ENCODE peak calls at places on chromosomes 16 and 17, in five cellular contexts. P is H1, N is HepG2, R is K562, Z is GM12878. A is an unnamed sample.

GRCh38 chr17:27630607-27631408 is at the start of gene LGALS9:
- DNase-seq in P (no peak), N (no peak), R (no peak), Z (peak), A (no peak)

GRCh38 chr16:11783319-11784047 is 13.6 kb downstream of the ZC3H7A start:
- DNase-seq in P (no peak), N (no peak), R (peak), Z (peak), A (no peak)

GRCh38 chr16:48479319-48479718 is 94.1 kb upstream of the SIAH1 start:
- DNase-seq in P (no peak), N (no peak), R (no peak), Z (no peak), A (no peak)

GRCh38 chr16:1217526-1217925 is 7.5 kb downstream of the TPSG1 start:
- DNase-seq in P (no peak), N (no peak), R (no peak), Z (no peak), A (no peak)

GRCh38 chr17:74836691-74837467 is 22.8 kb downstream of the GRIN2C start:
- DNase-seq in P (no peak), N (no peak), R (no peak), Z (no peak), A (no peak)

GRCh38 chr16:2592786-2593185 is 55.0 kb downstream of the PDPK1 start:
- DNase-seq in P (no peak), N (no peak), R (no peak), Z (no peak), A (no peak)

GRCh38 chr17:73855933-73856332 is 211.7 kb upstream of the SDK2 start:
- DNase-seq in P (no peak), N (no peak), R (no peak), Z (no peak), A (no peak)

GRCh38 chr17:77297693-77298666 is 157.2 kb downstream of the SEC14L1 start:
- DNase-seq in P (no peak), N (no peak), R (no peak), Z (no peak), A (no peak)

GRCh38 chr17:79621151-79621940 is 10.5 kb upstream of the RBFOX3 start:
- DNase-seq in P (peak), N (no peak), R (no peak), Z (no peak), A (peak)

GRCh38 chr17:75736173-75736835 is 15.0 kb downstream of the ITGB4 start:
- DNase-seq in P (no peak), N (no peak), R (no peak), Z (no peak), A (no peak)

GRCh38 chr16:79261461-79261860 is 339.1 kb downstream of the MAF start:
- DNase-seq in P (peak), N (peak), R (peak), Z (no peak), A (peak)

GRCh38 chr16:28082624-28083023 is 19.1 kb upstream of the GSG1L start:
- DNase-seq in P (no peak), N (no peak), R (peak), Z (no peak), A (no peak)

GRCh38 chr17:2149934-2150333 is 95.0 kb downstream of the HIC1 start:
- DNase-seq in P (no peak), N (no peak), R (no peak), Z (no peak), A (no peak)

GRCh38 chr17:33602981-33603380 is 309.9 kb upstream of the ASIC2 start:
- DNase-seq in P (peak), N (no peak), R (no peak), Z (no peak), A (peak)

GRCh38 chr16:1538804-1539520 is 5.5 kb downstream of the TMEM204 start:
- DNase-seq in P (peak), N (no peak), R (no peak), Z (no peak), A (peak)

GRCh38 chr16:88627531-88628411 is 10.6 kb upstream of the IL17C start:
- DNase-seq in P (no peak), N (no peak), R (no peak), Z (no peak), A (no peak)

GRCh38 chr17:58264407-58265103 is 16.2 kb downstream of the MPO start:
- DNase-seq in P (peak), N (no peak), R (no peak), Z (no peak), A (no peak)

GRCh38 chr16:50838885-50839284 is 97.0 kb downstream of the CYLD start:
- DNase-seq in P (peak), N (no peak), R (no peak), Z (no peak), A (no peak)

GRCh38 chr17:63945851-63946439 is 13.8 kb upstream of the CD79B start:
- DNase-seq in P (no peak), N (peak), R (no peak), Z (no peak), A (no peak)

GRCh38 chr17:63948521-63948920 is 16.4 kb upstream of the CD79B start:
- DNase-seq in P (no peak), N (no peak), R (no peak), Z (no peak), A (no peak)

GRCh38 chr17:63947711-63948330 is 15.7 kb upstream of the CD79B start:
- DNase-seq in P (no peak), N (no peak), R (no peak), Z (no peak), A (no peak)

GRCh38 chr17:63944736-63945499 is 12.8 kb upstream of the CD79B start:
- DNase-seq in P (no peak), N (no peak), R (no peak), Z (no peak), A (no peak)

DNA sequence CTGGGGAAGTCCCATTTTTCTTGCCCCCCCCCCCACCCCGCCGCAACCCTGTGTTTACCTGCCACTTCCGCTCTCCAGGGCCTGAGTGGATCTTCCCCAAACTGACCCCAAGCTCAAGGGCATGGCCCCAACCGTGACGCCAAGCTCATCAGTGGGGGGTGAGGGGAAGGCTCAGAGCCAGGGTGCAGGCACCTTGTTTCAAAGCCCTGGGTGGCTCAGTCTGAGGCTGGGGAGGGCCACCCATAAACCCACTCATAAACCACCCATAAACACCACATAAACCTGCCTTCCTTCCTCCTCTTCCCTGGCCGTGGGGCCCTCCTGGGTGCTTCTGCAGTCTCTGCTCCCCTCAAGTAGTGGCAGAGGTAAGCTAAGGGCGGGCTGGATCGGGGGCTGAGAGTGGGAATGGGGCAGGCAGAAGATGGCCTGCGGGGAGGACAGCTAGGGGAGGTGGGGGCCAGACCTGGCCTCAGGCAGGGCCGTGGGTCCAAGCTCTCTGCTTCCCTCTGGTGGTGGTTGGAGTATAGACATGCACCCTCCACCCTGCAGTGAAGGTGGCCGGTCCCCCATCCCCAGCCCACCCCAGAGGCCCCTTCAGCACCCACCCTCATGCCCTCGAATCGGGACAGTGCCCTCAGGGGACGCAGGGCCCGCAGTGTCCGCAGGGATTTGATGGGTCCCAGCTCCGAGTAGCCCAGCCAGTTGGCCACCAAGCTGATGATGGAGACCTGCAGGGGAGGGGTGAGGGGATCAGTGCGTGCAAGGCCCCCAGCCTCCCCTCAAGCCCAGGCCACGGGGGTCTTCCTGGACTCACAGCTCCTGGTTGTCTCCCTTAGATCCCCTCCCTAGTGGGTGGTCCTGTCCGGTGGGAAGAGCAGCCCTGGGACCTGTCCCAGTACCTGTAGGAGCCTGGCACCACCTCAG is 14.6 kb upstream of the CD79B start:
- DNase-seq in P (peak), N (peak), R (peak), Z (no peak), A (peak)
- TF ChIP-seq ATF2 in P (no peak), N (no peak), R (no peak), Z (no peak), A (no peak)

GRCh38 chr17:45894022-45894784 is at the start of gene MAPT:
- DNase-seq in P (peak), N (peak), R (peak), Z (peak), A (peak)
- TF ChIP-seq CTCF in P (peak), N (peak), R (peak), Z (peak), A (peak)

DNA sequence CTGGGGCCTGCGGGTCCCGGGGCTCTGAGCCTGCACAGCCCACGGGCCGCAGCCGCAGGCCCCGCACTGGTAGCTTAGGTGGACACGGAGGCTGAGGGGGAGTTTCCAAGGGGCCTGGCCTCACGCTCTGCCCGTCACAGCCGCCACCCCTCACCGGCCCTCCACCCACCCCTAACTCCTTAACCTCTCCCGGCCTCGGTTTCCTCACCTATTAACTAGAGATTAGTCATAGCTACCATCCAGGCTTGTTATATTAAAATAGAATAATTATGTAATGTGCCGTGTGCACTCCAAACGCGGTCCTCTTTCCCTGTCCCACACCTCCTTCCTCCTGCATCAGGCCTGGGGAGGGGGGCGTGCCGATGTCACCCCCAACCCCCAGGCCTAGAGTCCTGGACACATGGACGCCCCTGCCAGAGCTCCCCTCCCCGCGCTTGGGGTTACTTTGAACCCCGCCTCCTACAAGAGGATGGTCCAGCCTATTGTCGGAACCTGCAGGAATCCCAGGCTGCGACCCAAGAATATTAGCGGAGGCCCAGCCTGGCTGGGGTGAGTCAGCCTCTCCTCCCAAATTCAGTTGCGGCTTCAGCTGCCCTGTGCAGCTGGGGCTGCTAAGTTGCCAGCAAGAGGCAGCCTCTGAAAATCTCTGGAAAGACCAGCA is 17.3 kb downstream of the SOCS3 start:
- DNase-seq in P (no peak), N (no peak), R (no peak), Z (no peak), A (no peak)
- TF ChIP-seq SP1 in P (no peak), N (no peak), R (no peak), Z (no peak), A (no peak)

DNA sequence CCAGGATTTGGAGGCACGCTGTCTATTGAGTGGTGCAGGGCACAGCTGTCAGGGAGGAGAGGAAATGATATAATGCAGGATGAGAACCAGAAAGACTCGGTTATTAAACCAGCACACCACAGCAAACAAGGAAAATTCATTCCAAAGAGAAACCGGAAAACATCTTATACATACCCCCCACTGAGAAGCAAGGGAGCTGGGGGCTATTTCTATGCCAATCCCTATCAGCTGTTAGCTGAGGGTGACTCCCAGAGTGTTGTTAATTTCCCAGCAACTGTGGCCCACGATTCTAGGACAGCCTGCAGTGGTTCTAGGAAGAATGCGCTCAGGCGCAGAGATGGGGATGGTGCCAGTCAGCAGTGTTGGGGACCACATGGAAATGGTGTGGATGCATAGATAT is 467.3 kb downstream of the PMP22 start:
- DNase-seq in P (no peak), N (no peak), R (no peak), Z (no peak), A (no peak)
- TF ChIP-seq ATF2 in P (no peak), N (no peak), R (no peak), Z (no peak), A (no peak)